ENCODE peak calls at places on chromosomes 6 and 20, in four cellular contexts. One of them, this sample, is unnamed.

GRCh38 chr20:3010985-3011723 is 32.3 kb upstream of the GNRH2 start:
- DNase-seq in EL: peak; percentile 52
- DNase-seq in stimulated activated CD4-positive, alpha-beta T cell treated with anti-CD3 and anti-CD28 coated beads, Interleukin-15, amount 100 ng/mL, for 1 hour: no peak
- DNase-seq in Ammon's horn: no peak
- DNase-seq in this sample: no peak

GRCh38 chr6:164130151-164130550 is 715.6 kb downstream of the QKI start:
- DNase-seq in EL: no peak
- DNase-seq in Ammon's horn: peak; percentile 77
- DNase-seq in stimulated activated CD4-positive, alpha-beta T cell treated with anti-CD3 and anti-CD28 coated beads, Interleukin-15, amount 100 ng/mL, for 1 hour: no peak
- DNase-seq in this sample: peak; percentile 41

GRCh38 chr20:4153251-4153650 is 137.9 kb upstream of the RNF24 start:
- DNase-seq in Ammon's horn: no peak
- DNase-seq in stimulated activated CD4-positive, alpha-beta T cell treated with anti-CD3 and anti-CD28 coated beads, Interleukin-15, amount 100 ng/mL, for 1 hour: no peak
- DNase-seq in EL: no peak
- DNase-seq in this sample: peak; percentile 49

GRCh38 chr6:166575190-166575589 is 11.3 kb downstream of the RAMACL start:
- DNase-seq in Ammon's horn: peak; percentile 51
- DNase-seq in stimulated activated CD4-positive, alpha-beta T cell treated with anti-CD3 and anti-CD28 coated beads, Interleukin-15, amount 100 ng/mL, for 1 hour: no peak
- DNase-seq in EL: no peak
- DNase-seq in this sample: no peak

GRCh38 chr6:20564269-20564668 is 30.0 kb downstream of the CDKAL1 start:
- DNase-seq in EL: peak; percentile 34
- DNase-seq in stimulated activated CD4-positive, alpha-beta T cell treated with anti-CD3 and anti-CD28 coated beads, Interleukin-15, amount 100 ng/mL, for 1 hour: no peak
- DNase-seq in Ammon's horn: no peak
- DNase-seq in this sample: no peak

GRCh38 chr20:31473331-31474096 is 1.4 kb downstream of the DEFB124 start:
- DNase-seq in stimulated activated CD4-positive, alpha-beta T cell treated with anti-CD3 and anti-CD28 coated beads, Interleukin-15, amount 100 ng/mL, for 1 hour: no peak
- DNase-seq in EL: no peak
- DNase-seq in Ammon's horn: no peak
- DNase-seq in this sample: no peak

GRCh38 chr6:169167581-169168301 is 85.9 kb downstream of the THBS2 start:
- DNase-seq in EL: peak; percentile 99
- DNase-seq in Ammon's horn: no peak
- DNase-seq in stimulated activated CD4-positive, alpha-beta T cell treated with anti-CD3 and anti-CD28 coated beads, Interleukin-15, amount 100 ng/mL, for 1 hour: no peak
- DNase-seq in this sample: no peak

GRCh38 chr20:8389381-8390368 is 257.6 kb downstream of the PLCB1 start:
- DNase-seq in EL: peak; percentile 50
- DNase-seq in Ammon's horn: peak; percentile 36
- DNase-seq in stimulated activated CD4-positive, alpha-beta T cell treated with anti-CD3 and anti-CD28 coated beads, Interleukin-15, amount 100 ng/mL, for 1 hour: no peak
- DNase-seq in this sample: no peak

GRCh38 chr6:112016335-112016734 is 37.6 kb upstream of the CCN6 start:
- DNase-seq in stimulated activated CD4-positive, alpha-beta T cell treated with anti-CD3 and anti-CD28 coated beads, Interleukin-15, amount 100 ng/mL, for 1 hour: no peak
- DNase-seq in EL: no peak
- DNase-seq in Ammon's horn: no peak
- DNase-seq in this sample: no peak

GRCh38 chr6:42781546-42781810 is 374 bp upstream of the BICRAL start:
- DNase-seq in Ammon's horn: no peak
- DNase-seq in stimulated activated CD4-positive, alpha-beta T cell treated with anti-CD3 and anti-CD28 coated beads, Interleukin-15, amount 100 ng/mL, for 1 hour: no peak
- DNase-seq in EL: no peak
- DNase-seq in this sample: no peak

GRCh38 chr20:48180637-48181036 is 395.4 kb upstream of the SULF2 start:
- DNase-seq in EL: no peak
- DNase-seq in stimulated activated CD4-positive, alpha-beta T cell treated with anti-CD3 and anti-CD28 coated beads, Interleukin-15, amount 100 ng/mL, for 1 hour: no peak
- DNase-seq in Ammon's horn: no peak
- DNase-seq in this sample: no peak

GRCh38 chr6:13863699-13864155 is 49.4 kb upstream of the MCUR1 start:
- DNase-seq in stimulated activated CD4-positive, alpha-beta T cell treated with anti-CD3 and anti-CD28 coated beads, Interleukin-15, amount 100 ng/mL, for 1 hour: no peak
- DNase-seq in EL: no peak
- DNase-seq in Ammon's horn: no peak
- DNase-seq in this sample: no peak

GRCh38 chr6:45175272-45175671 is 152.9 kb upstream of the RUNX2 start:
- DNase-seq in stimulated activated CD4-positive, alpha-beta T cell treated with anti-CD3 and anti-CD28 coated beads, Interleukin-15, amount 100 ng/mL, for 1 hour: no peak
- DNase-seq in EL: no peak
- DNase-seq in Ammon's horn: no peak
- DNase-seq in this sample: no peak

This sample was measured in breast epithelium.